ENCODE peak calls at places on chromosomes 1 and 21, in ten cellular contexts. S is fibroblast of lung; I is transverse colon; G is mesenchymal stem cell; X is CD4-positive, alpha-beta memory T cell; Z is A549; V is tibial nerve; A is kidney; J is body of pancreas; T is tibial artery. F is an unnamed sample. For H3K4me1, the result is how much of the 10 kb centered on the place peaks cover.

GRCh38 chr1:17080881-17081280 is 27.0 kb upstream of the SDHB start:
- DNase-seq in S (no peak), I (no peak), G (no peak), X (no peak), Z (no peak), V (no peak), A (no peak), J (peak), T (no peak), F (no peak)

GRCh38 chr1:57704811-57705210 is 281.0 kb upstream of the DAB1 start:
- DNase-seq in S (no peak), I (no peak), G (no peak), X (no peak), Z (no peak), V (no peak), A (no peak), J (no peak), T (no peak), F (peak)

GRCh38 chr21:33843216-33843615 is 72.4 kb downstream of the ATP5PO start:
- DNase-seq in S (no peak), I (no peak), G (no peak), X (no peak), Z (no peak), V (peak), A (no peak), J (no peak), T (peak), F (no peak)

GRCh38 chr1:93447481-93448291 is at the start of gene FNBP1L:
- DNase-seq in S (peak), I (peak), G (peak), X (peak), Z (peak), V (peak), A (peak), J (peak), T (peak), F (peak)

GRCh38 chr1:41919764-41920397 is 1.2 kb upstream of the HIVEP3 start:
- DNase-seq in S (peak), I (peak), G (peak), X (peak), Z (peak), V (no peak), A (peak), J (peak), T (peak), F (peak)

GRCh38 chr1:3034728-3035610 is 13.7 kb downstream of the ACTRT2 start:
- DNase-seq in S (no peak), I (no peak), G (no peak), X (no peak), Z (no peak), V (no peak), A (peak), J (no peak), T (peak), F (no peak)

GRCh38 chr21:21247441-21247840 is 249.2 kb downstream of the NCAM2 start:
- DNase-seq in S (peak), I (no peak), G (no peak), X (no peak), Z (no peak), V (no peak), A (no peak), J (no peak), T (no peak), F (no peak)

GRCh38 chr21:40356644-40357043 is 489.4 kb downstream of the PCP4 start:
- DNase-seq in S (no peak), I (no peak), G (no peak), X (no peak), Z (no peak), V (no peak), A (no peak), J (no peak), T (no peak), F (no peak)

GRCh38 chr1:32406629-32407111 is 12.4 kb upstream of the BSDC1 start:
- DNase-seq in S (no peak), I (no peak), G (no peak), X (no peak), Z (no peak), V (no peak), A (no peak), J (no peak), T (no peak), F (no peak)

GRCh38 chr1:32886012-32886827 is at the start of gene HPCA:
- DNase-seq in S (peak), I (peak), G (peak), X (peak), Z (peak), V (no peak), A (peak), J (peak), T (no peak), F (peak)

GRCh38 chr21:35737899-35738341 is 322.4 kb downstream of the SETD4 start:
- DNase-seq in S (no peak), I (no peak), G (peak), X (no peak), Z (no peak), V (peak), A (no peak), J (no peak), T (peak), F (no peak)

GRCh38 chr1:97139512-97139911 is 417.9 kb downstream of the PTBP2 start:
- DNase-seq in S (no peak), I (no peak), G (no peak), X (no peak), Z (no peak), V (no peak), A (no peak), J (no peak), T (no peak), F (no peak)

GRCh38 chr1:31099283-31100063 is 34.0 kb upstream of the PUM1 start:
- DNase-seq in S (no peak), I (peak), G (no peak), X (no peak), Z (peak), V (no peak), A (no peak), J (peak), T (no peak), F (no peak)

GRCh38 chr1:201562659-201563405 is 23.9 kb downstream of the NAV1 start:
- DNase-seq in S (peak), I (no peak), G (peak), X (no peak), Z (peak), V (no peak), A (no peak), J (no peak), T (no peak), F (no peak)

GRCh38 chr1:156493749-156494148 is 6.8 kb downstream of the MEF2D start:
- DNase-seq in S (no peak), I (no peak), G (no peak), X (no peak), Z (no peak), V (no peak), A (no peak), J (no peak), T (no peak), F (no peak)

GRCh38 chr1:171869097-171869496 is 27.8 kb downstream of the DNM3 start:
- DNase-seq in S (no peak), I (no peak), G (no peak), X (no peak), Z (no peak), V (no peak), A (no peak), J (no peak), T (no peak), F (no peak)

GRCh38 chr21:34499116-34499515 is 12.9 kb downstream of the KCNE1 start:
- DNase-seq in S (no peak), I (no peak), G (no peak), X (no peak), Z (no peak), V (no peak), A (no peak), J (no peak), T (no peak), F (no peak)

GRCh38 chr1:184297244-184297750 is 89.5 kb upstream of the C1orf21 start:
- DNase-seq in S (no peak), I (no peak), G (no peak), X (no peak), Z (no peak), V (no peak), A (no peak), J (peak), T (no peak), F (no peak)

GRCh38 chr1:54302951-54303843 is 103.0 kb downstream of the SSBP3 start:
- DNase-seq in S (peak), I (no peak), G (peak), X (no peak), Z (no peak), V (no peak), A (no peak), J (no peak), T (no peak), F (no peak)

GRCh38 chr21:45870851-45871615 is 110.5 kb upstream of the COL6A1 start:
- DNase-seq in S (no peak), I (no peak), G (no peak), X (no peak), Z (no peak), V (no peak), A (peak), J (no peak), T (no peak), F (no peak)

GRCh38 chr1:222754386-222755139 is 17.6 kb downstream of the FAM177B start:
- DNase-seq in S (peak), I (peak), G (no peak), X (no peak), Z (peak), V (peak), A (peak), J (peak), T (peak), F (no peak)

GRCh38 chr1:243474384-243474851 is 218.6 kb downstream of the SDCCAG8 start:
- DNase-seq in S (no peak), I (no peak), G (no peak), X (no peak), Z (no peak), V (no peak), A (peak), J (no peak), T (no peak), F (no peak)

GRCh38 chr1:9816199-9816598 is 7.6 kb downstream of the CLSTN1 start:
- DNase-seq in S (peak), I (no peak), G (no peak), X (no peak), Z (no peak), V (no peak), A (no peak), J (no peak), T (no peak), F (no peak)
- H3K4me1 ChIP-seq in S (under half), I (under half), G (under half), X (under half), Z (under half), V (under half), A (under half), J (under half), T (under half), F (under half)

DNA sequence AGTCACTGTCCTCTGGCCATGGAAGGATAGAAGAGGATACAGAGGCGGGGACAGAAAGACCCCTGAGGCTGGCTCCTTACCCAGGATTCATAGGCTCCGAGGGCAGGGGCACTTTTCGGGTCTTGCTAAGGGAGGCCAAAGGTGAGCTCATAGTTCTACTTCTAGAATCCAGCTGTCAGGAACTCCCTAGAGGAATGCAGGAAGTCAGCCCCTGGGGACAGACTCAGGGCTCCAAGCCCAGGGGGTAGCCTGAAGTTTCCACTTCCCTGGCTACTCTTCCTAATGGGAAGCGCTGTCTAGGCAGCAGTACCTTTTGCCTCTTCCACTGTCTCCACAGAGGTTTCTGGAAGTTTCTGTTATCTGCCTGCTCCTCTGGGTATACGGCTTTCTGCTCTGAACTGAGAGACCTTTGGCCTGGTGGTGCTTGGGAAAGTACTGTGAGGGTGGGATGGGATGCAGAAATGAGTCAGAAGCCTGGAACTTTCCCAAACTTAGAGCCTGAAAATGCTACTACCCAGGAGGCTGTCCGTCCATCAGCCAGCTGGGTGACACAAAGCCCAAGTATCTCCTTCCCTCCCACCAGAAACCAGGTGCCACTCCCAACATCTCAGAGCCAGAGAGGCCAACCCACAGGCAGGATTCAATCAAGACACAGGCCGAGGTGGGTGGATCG is 3.6 kb downstream of the UBXN11 start:
- DNase-seq in S (peak), I (no peak), G (peak), X (no peak), Z (no peak), V (no peak), A (no peak), J (no peak), T (no peak), F (no peak)
- H3K4me1 ChIP-seq in S (under half), I (under half), G (under half), X (under half), Z (under half), V (under half), A (under half), J (under half), T (under half), F (under half)

GRCh38 chr1:27945020-27945419 is 10.2 kb downstream of the SMPDL3B start:
- DNase-seq in S (no peak), I (no peak), G (no peak), X (no peak), Z (no peak), V (no peak), A (no peak), J (no peak), T (no peak), F (no peak)
- H3K4me1 ChIP-seq in S (under half), I (under half), G (under half), X (under half), Z (under half), V (under half), A (under half), J (under half), T (under half), F (under half)

DNA sequence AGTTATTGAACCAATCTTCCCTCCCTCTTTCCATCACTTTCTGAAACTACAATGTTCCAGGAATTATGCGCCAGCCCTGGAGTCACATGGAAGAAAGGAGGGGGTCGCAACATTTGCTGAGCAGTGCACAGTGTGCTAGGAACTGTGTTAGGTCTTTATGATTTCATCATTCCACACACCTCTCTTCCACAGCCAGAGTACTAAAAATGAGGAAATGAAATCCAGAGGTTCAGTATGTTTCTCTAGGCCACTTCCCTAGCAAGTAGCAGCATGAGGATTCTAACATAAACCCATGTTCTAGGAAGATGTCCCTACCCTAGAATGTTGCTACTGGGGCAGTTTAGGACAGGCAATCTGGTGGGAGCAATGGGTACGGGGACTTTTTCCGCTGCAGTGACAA is 158.1 kb downstream of the SLC45A1 start:
- DNase-seq in S (no peak), I (no peak), G (no peak), X (no peak), Z (no peak), V (no peak), A (no peak), J (no peak), T (no peak), F (no peak)
- H3K4me1 ChIP-seq in S (under half), I (under half), G (under half), X (under half), Z (under half), V (under half), A (under half), J (under half), T (under half), F (half or more)

DNA sequence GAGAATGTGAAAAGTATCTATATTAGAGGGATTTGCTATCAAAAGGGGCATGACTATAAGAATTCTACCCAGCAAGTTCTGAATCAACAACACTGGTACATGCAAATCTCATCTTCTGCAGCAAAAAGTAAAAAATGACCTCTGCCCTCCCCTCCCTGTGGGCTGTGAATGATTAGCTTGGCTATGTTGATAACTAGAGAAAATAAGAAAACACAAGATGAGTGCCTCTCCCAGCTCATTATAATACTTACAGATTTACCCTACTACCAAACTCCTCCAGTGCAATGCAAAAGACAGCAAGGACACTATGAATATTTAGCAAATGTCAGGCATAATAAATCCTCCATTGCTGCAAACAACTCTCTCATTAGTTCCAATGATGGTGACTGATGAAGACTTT is 102.4 kb downstream of the SLC45A1 start:
- DNase-seq in S (no peak), I (peak), G (no peak), X (no peak), Z (no peak), V (no peak), A (no peak), J (no peak), T (no peak), F (no peak)
- H3K4me1 ChIP-seq in S (under half), I (half or more), G (under half), X (half or more), Z (under half), V (half or more), A (under half), J (half or more), T (under half), F (half or more)

GRCh38 chr1:165288301-165289120 is 68.0 kb downstream of the LMX1A start:
- DNase-seq in S (no peak), I (peak), G (no peak), X (no peak), Z (peak), V (no peak), A (no peak), J (no peak), T (no peak), F (peak)

GRCh38 chr1:165289556-165289955 is 67.0 kb downstream of the LMX1A start:
- DNase-seq in S (no peak), I (no peak), G (no peak), X (no peak), Z (no peak), V (no peak), A (no peak), J (no peak), T (no peak), F (peak)

GRCh38 chr1:165287329-165287728 is 69.2 kb downstream of the LMX1A start:
- DNase-seq in S (no peak), I (no peak), G (no peak), X (no peak), Z (no peak), V (no peak), A (no peak), J (no peak), T (no peak), F (no peak)

GRCh38 chr1:165290143-165290542 is 66.4 kb downstream of the LMX1A start:
- DNase-seq in S (no peak), I (no peak), G (no peak), X (no peak), Z (peak), V (no peak), A (no peak), J (no peak), T (no peak), F (peak)

GRCh38 chr1:165287781-165288180 is 68.7 kb downstream of the LMX1A start:
- DNase-seq in S (no peak), I (no peak), G (no peak), X (no peak), Z (no peak), V (no peak), A (no peak), J (no peak), T (no peak), F (peak)
- H3K4me1 ChIP-seq in S (under half), I (under half), G (under half), X (under half), Z (under half), V (under half), A (under half), J (under half), T (under half), F (under half)

GRCh38 chr1:236144033-236144432 is 1.7 kb downstream of the GPR137B start:
- DNase-seq in S (no peak), I (no peak), G (no peak), X (no peak), Z (no peak), V (no peak), A (no peak), J (no peak), T (no peak), F (no peak)
- H3K4me1 ChIP-seq in S (under half), I (under half), G (under half), X (under half), Z (under half), V (under half), A (under half), J (under half), T (under half), F (under half)

GRCh38 chr1:226954337-226954736 is 14.2 kb downstream of the COQ8A start:
- DNase-seq in S (no peak), I (no peak), G (no peak), X (no peak), Z (no peak), V (no peak), A (no peak), J (no peak), T (no peak), F (no peak)
- H3K4me1 ChIP-seq in S (under half), I (under half), G (under half), X (under half), Z (under half), V (under half), A (under half), J (half or more), T (under half), F (under half)